ENCODE peak calls at places on chromosomes 5 and 9, in four cellular contexts. M is GM12878, Z is HepG2, A is K562. B is an unnamed sample.

GRCh38 chr9:134458111-134458845 is 132.0 kb downstream of the RXRA start:
- DNase-seq in M (no peak), A (no peak), Z (no peak), B (no peak)

GRCh38 chr5:62578540-62578939 is at the start of gene LRRC70:
- DNase-seq in Z (peak; percentile 74), M (peak; percentile 35), A (no peak), B (no peak)

GRCh38 chr5:144125163-144125726 is 45.2 kb downstream of the YIPF5 start:
- DNase-seq in A (no peak), M (no peak), Z (no peak), B (no peak)

GRCh38 chr9:125407974-125408900 is 146.6 kb downstream of the GAPVD1 start:
- DNase-seq in A (peak; percentile 92), M (no peak), Z (peak; percentile 39), B (peak; percentile 97)

GRCh38 chr9:22683393-22684075 is 236.9 kb downstream of the DMRTA1 start:
- DNase-seq in M (no peak), A (no peak), Z (no peak), B (no peak)

GRCh38 chr9:109052416-109052815 is 39.1 kb upstream of the CTNNAL1 start:
- DNase-seq in A (no peak), M (no peak), Z (no peak), B (no peak)

GRCh38 chr5:179326176-179326997 is 18.9 kb downstream of the ADAMTS2 start:
- DNase-seq in M (no peak), A (peak; percentile 67), Z (no peak), B (peak; percentile 92)

GRCh38 chr5:93378073-93378472 is 202.9 kb downstream of the NR2F1-AS1 start:
- DNase-seq in Z (no peak), M (no peak), A (no peak), B (no peak)

GRCh38 chr5:81739283-81739682 is 11.6 kb downstream of the SSBP2 start:
- DNase-seq in Z (no peak), A (no peak), M (no peak), B (no peak)

GRCh38 chr5:124530916-124531315 is 215.5 kb downstream of the ZNF608 start:
- DNase-seq in Z (no peak), M (no peak), A (no peak), B (no peak)

GRCh38 chr9:111527347-111527746 is 2.4 kb downstream of the ZNF483 start:
- DNase-seq in A (no peak), M (no peak), Z (no peak), B (no peak)

GRCh38 chr5:134171972-134172371 is 4.8 kb downstream of the SKP1 start:
- DNase-seq in A (no peak), M (no peak), Z (no peak), B (no peak)

GRCh38 chr9:95009459-95009858 is 283.0 kb downstream of the AOPEP start:
- DNase-seq in A (no peak), Z (no peak), M (no peak), B (no peak)

GRCh38 chr5:33834334-33834733 is 57.5 kb downstream of the ADAMTS12 start:
- DNase-seq in M (no peak), Z (no peak), A (no peak), B (no peak)

GRCh38 chr5:851076-851475 is 290 bp upstream of the ZDHHC11 start:
- DNase-seq in Z (no peak), A (no peak), M (no peak), B (no peak)

GRCh38 chr9:88816141-88816540 is 175.1 kb upstream of the S1PR3 start:
- DNase-seq in M (no peak), A (no peak), Z (no peak), B (no peak)

GRCh38 chr9:76810377-76810957 is 46.2 kb downstream of the PCA3 start:
- DNase-seq in Z (peak; percentile 33), M (no peak), A (peak; percentile 10), B (peak; percentile 37)

GRCh38 chr5:45189481-45189880 is 380.7 kb downstream of the MRPS30 start:
- DNase-seq in A (no peak), M (no peak), Z (no peak), B (no peak)

GRCh38 chr9:131404987-131405386 is 11.1 kb downstream of the PRRC2B start:
- DNase-seq in Z (no peak), M (no peak), A (peak; percentile 3), B (no peak)

GRCh38 chr9:131402073-131402472 is 8.2 kb downstream of the PRRC2B start:
- DNase-seq in Z (no peak), A (no peak), M (no peak), B (no peak)

GRCh38 chr9:131403493-131403773 is 9.5 kb downstream of the PRRC2B start:
- DNase-seq in M (no peak), A (no peak), Z (no peak), B (no peak)

GRCh38 chr9:131404581-131404980 is 10.7 kb downstream of the PRRC2B start:
- DNase-seq in A (peak; percentile 26), M (no peak), Z (no peak), B (no peak)

GRCh38 chr9:131402738-131403492 is 9.0 kb downstream of the PRRC2B start:
- DNase-seq in Z (peak; percentile 93), A (peak; percentile 1), M (no peak), B (no peak)
- TF ChIP-seq REST in Z (no peak), A (no peak), M (no peak), B (no peak)

GRCh38 chr5:32710335-32710858 is 724 bp upstream of the NPR3 start:
- DNase-seq in M (no peak), Z (no peak), A (no peak), B (peak; percentile 41)
- TF ChIP-seq NFIC in M (no peak), Z (no peak), A (no peak), B (no peak)

GRCh38 chr5:79961731-79962579 is 29.1 kb downstream of the MTX3 start:
- DNase-seq in M (no peak), Z (no peak), A (no peak), B (peak; percentile 7)

GRCh38 chr5:79959407-79959806 is 31.7 kb downstream of the MTX3 start:
- DNase-seq in A (no peak), M (no peak), Z (no peak), B (no peak)

GRCh38 chr5:79955496-79956172 is 35.4 kb downstream of the MTX3 start:
- DNase-seq in M (no peak), A (no peak), Z (no peak), B (no peak)

GRCh38 chr5:79954620-79955019 is 36.4 kb downstream of the MTX3 start:
- DNase-seq in Z (no peak), A (no peak), M (no peak), B (no peak)

GRCh38 chr5:79956173-79956670 is 34.8 kb downstream of the MTX3 start:
- DNase-seq in A (no peak), Z (no peak), M (no peak), B (no peak)
- TF ChIP-seq GABPA in A (no peak), Z (no peak), M (no peak), B (no peak)

DNA sequence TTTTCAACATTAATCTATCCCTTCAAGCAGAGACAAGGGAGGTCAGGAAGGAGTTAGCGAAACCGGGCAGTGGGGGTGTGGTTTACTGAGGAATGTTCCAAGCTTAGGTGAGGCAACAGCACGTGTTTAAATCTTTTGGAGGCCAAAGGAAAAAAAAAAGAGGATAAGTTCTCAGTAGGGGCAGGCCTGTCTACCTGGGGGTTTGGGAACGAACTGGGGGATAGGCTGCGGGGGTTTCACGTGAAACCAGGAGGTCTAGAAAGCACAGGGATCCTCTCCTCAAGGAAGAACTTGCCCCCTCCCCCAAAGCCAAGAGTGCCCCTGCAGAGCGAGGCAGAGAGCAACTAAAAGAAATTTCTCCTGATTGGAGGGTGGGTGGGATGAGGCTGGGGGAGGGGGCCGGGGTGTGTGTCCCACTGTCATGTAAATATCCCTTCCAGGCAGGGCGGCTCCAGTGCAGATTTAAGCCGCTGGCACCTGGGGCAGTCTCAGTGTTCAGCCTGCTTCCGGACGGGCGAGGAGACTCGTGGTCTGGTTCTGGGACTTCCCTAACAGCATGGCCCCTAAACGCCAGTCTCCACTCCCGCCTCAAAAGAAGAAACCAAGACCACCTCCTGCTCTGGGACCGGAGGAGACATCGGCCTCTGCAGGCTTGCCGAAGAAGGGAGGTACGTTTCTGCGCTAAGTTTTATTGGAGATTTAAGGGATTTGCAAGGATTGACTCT is 5.5 kb upstream of the SET start:
- DNase-seq in M (no peak), Z (no peak), A (no peak), B (no peak)
- TF ChIP-seq REST in M (no peak), Z (no peak), A (no peak), B (no peak)

DNA sequence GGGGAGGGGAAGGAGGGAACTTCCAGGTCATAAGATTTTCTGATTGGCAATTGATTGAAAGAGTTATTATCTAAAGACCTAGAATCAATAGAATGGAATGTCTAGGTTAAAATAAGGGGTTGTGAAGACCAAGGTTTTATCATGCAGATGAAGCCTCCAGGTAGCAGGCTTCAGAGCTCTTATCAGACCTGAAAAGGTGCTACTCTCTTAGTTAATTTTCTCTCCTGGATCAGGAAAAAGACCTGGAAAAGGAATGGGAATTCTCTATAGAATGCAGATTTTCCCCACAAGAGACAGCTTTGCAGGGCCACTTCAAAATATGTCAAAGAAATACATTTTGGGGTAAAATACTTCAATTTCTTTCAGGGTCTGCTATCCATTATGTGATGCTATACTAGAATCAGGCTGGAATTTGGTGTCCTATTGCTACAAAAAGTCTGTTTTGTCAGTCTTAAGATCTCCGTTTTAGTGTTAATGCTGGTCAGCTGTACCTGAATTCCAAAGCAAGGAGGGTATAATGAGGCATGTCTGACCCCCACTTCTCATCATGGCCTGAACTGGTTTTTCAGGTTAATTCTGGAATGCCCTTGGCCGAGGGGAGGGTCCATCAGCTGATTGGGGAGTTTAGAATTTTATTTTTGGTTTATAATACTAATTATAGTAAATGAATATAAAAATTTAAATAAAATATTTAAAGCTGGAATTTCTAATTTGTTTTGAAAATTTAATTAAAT is 16.6 kb upstream of the STOM start:
- DNase-seq in Z (no peak), A (no peak), M (no peak), B (no peak)
- TF ChIP-seq NFIC in Z (no peak), A (no peak), M (no peak), B (no peak)

DNA sequence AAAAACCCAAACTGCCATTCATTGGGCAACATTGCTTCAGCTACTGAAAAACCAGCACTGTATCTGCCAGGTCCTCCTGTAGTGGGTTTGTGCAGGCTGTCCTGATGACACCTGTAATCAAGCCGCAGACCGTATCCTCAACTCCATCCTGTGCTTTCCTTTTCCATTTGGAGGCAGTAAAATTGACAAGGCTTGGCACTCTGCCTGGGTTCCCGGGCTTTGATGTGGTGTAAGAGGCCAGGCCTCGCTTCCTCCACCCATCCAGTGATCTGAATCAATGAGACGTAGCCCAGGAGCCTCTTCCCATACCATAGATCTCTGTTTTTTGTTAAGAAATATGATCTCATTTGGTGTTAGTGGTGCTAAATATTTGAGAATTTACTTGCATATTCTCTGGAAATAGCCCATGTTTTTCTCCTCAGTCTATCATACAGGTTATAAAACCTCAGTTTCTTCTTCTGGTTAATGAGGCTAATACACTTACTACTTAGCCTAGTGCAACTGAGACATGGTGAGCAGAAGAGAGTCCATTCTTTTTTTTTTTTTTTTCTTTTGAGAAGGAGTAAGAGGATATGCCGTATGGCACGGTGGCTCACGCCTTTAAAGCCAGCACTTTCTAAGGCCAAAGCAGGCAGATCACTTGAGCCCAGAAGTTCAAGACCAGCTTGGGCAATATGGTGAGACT is 34.8 kb downstream of the LSM11 start:
- DNase-seq in Z (peak; percentile 56), A (no peak), M (no peak), B (peak; percentile 43)
- TF ChIP-seq GABPA in Z (no peak), A (no peak), M (no peak), B (no peak)

GRCh38 chr9:127450831-127451680 is at the start of the genes LRSAM1 and RPL12:
- DNase-seq in Z (peak; percentile 86), M (peak; percentile 79), A (peak; percentile 93), B (peak; percentile 95)
- TF ChIP-seq REST in Z (no peak), M (peak; percentile 59), A (peak; percentile 57), B (peak; percentile 73)

B was measured in SK-N-SH.